ENCODE peak calls at places on chromosomes 13 and 19, in four cellular contexts. F, B, N and C are unnamed samples.

GRCh38 chr13:78603240-78603947 is at the start of gene POU4F1:
- DNase-seq in B (peak; percentile 77), N (peak; percentile 46), F (peak; percentile 10), C (no peak)

GRCh38 chr13:30831515-30831914 is 74.6 kb upstream of the MEDAG start:
- DNase-seq in N (no peak), B (no peak), F (no peak), C (no peak)

GRCh38 chr19:52961981-52962380 is 700 bp downstream of the ZNF816 start:
- DNase-seq in N (no peak), F (no peak), B (no peak), C (no peak)

GRCh38 chr19:19361075-19361594 is 40.5 kb downstream of the MAU2 start:
- DNase-seq in N (peak; percentile 60), B (peak; percentile 91), F (peak; percentile 59), C (peak; percentile 25)

GRCh38 chr19:35518313-35518712 is 4.9 kb upstream of the DMKN start:
- DNase-seq in B (no peak), N (no peak), F (no peak), C (no peak)

GRCh38 chr13:113472355-113473025 is 18.0 kb downstream of the DCUN1D2 start:
- DNase-seq in F (no peak), B (no peak), N (no peak), C (no peak)

GRCh38 chr13:110359840-110360301 is 52.8 kb downstream of the COL4A2 start:
- DNase-seq in F (no peak), N (no peak), B (no peak), C (no peak)

GRCh38 chr19:13022859-13023636 is 27.8 kb downstream of the NFIX start:
- DNase-seq in N (peak; percentile 76), F (no peak), B (peak; percentile 90), C (no peak)

GRCh38 chr19:33324628-33325027 is 22.3 kb upstream of the CEBPA start:
- DNase-seq in N (no peak), F (no peak), B (no peak), C (no peak)

GRCh38 chr13:34038326-34039068 is 220.5 kb downstream of the RFC3 start:
- DNase-seq in N (no peak), B (no peak), F (no peak), C (no peak)

GRCh38 chr13:100559886-100560285 is 28.7 kb downstream of the GGACT start:
- DNase-seq in N (no peak), B (no peak), F (no peak), C (no peak)

GRCh38 chr13:30792257-30793000 is 57.1 kb downstream of the ALOX5AP start:
- DNase-seq in B (peak; percentile 94), N (no peak), F (no peak), C (no peak)

GRCh38 chr19:56633021-56633420 is 9.9 kb upstream of the SMIM17 start:
- DNase-seq in B (no peak), F (no peak), N (no peak), C (no peak)

GRCh38 chr19:38375098-38375493 is 725 bp downstream of the PSMD8 start:
- DNase-seq in B (no peak), F (no peak), N (no peak), C (no peak)

GRCh38 chr13:73715910-73716257 is 418.3 kb downstream of the KLF12 start:
- DNase-seq in B (no peak), N (no peak), F (no peak), C (no peak)

GRCh38 chr13:70249332-70250064 is 141.2 kb upstream of the KLHL1 start:
- DNase-seq in N (no peak), F (no peak), B (no peak), C (no peak)

GRCh38 chr13:39250440-39250839 is 212.2 kb downstream of the NHLRC3 start:
- DNase-seq in F (no peak), B (no peak), N (no peak), C (no peak)

GRCh38 chr13:90706631-90707030 is 640.9 kb upstream of the MIR17HG start:
- DNase-seq in F (no peak), B (no peak), N (no peak), C (no peak)

GRCh38 chr19:2455481-2456300 is 1.1 kb downstream of the LMNB2 start:
- DNase-seq in B (no peak), N (no peak), F (peak; percentile 46), C (no peak)

GRCh38 chr13:46761866-46762265 is 35.1 kb downstream of the ESD start:
- DNase-seq in B (no peak), F (no peak), N (no peak), C (no peak)

GRCh38 chr19:15381864-15382263 is 2.3 kb upstream of the AKAP8 start:
- DNase-seq in N (no peak), B (no peak), F (no peak), C (no peak)

GRCh38 chr13:107842562-107843180 is 372.7 kb downstream of the LIG4 start:
- DNase-seq in F (no peak), B (no peak), N (no peak), C (no peak)

GRCh38 chr19:2474232-2475017 is 1.5 kb upstream of the GADD45B start:
- DNase-seq in F (peak; percentile 79), N (peak; percentile 86), B (peak; percentile 97), C (peak; percentile 90)

GRCh38 chr19:10328558-10329429 is 4.5 kb downstream of the RAVER1 start:
- DNase-seq in B (no peak), F (no peak), N (no peak), C (no peak)

GRCh38 chr19:39032164-39032918 is at the start of gene FBXO27:
- DNase-seq in B (peak; percentile 81), N (peak; percentile 75), F (no peak), C (no peak)